ENCODE peak calls at places on chromosomes 2 and 18, in four cellular contexts. J is fibroblast of pulmonary artery, K is B cell, C is BE2C. Y is an unnamed sample.

GRCh38 chr2:66869076-66869475 is 434.2 kb downstream of the MEIS1 start:
- DNase-seq in K (no peak), C (no peak), J (peak; percentile 61), Y (no peak)

GRCh38 chr2:239103125-239104098 is 255.5 kb downstream of the TWIST2 start:
- DNase-seq in J (no peak), K (no peak), C (no peak), Y (no peak)

GRCh38 chr2:185738679-185739472 is at the start of gene FSIP2:
- DNase-seq in C (peak; percentile 3), J (peak; percentile 72), K (peak; percentile 9), Y (peak; percentile 63)

GRCh38 chr2:172836386-172837200 is 100.9 kb downstream of the RAPGEF4 start:
- DNase-seq in C (no peak), J (peak; percentile 92), K (no peak), Y (peak; percentile 50)

GRCh38 chr2:64263315-64263714 is 119.1 kb upstream of the PELI1 start:
- DNase-seq in C (no peak), K (no peak), J (peak; percentile 92), Y (no peak)

GRCh38 chr2:138121769-138122661 is 157.7 kb downstream of the HNMT start:
- DNase-seq in C (no peak), K (no peak), J (no peak), Y (no peak)

GRCh38 chr2:183867206-183867605 is 731.1 kb upstream of the ZNF804A start:
- DNase-seq in C (no peak), J (no peak), K (no peak), Y (no peak)

GRCh38 chr2:10316336-10316735 is 13.6 kb downstream of the HPCAL1 start:
- DNase-seq in C (no peak), K (no peak), J (peak; percentile 42), Y (no peak)

GRCh38 chr2:97742381-97742847 is 29.0 kb downstream of the ZAP70 start:
- DNase-seq in K (no peak), J (no peak), C (no peak), Y (peak; percentile 38)

DNA sequence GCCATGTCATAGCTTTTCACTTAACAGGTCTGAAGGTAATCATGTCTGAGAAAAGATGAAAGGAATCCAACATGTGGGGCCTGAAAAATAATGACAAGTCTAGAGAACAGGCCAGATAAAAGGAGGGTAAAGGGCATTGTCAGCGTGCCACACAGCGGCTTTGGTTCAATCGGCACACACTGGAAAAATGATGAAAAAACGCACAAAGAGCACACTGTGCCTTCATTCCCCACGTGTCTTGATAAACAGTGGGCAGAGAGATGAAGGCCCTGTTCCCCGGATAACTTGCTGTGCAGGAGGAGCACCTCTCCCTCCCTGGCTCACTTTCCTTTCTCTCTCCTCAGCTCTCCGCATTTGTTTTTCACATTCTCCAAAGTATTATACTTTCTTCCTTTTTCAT is 766.3 kb downstream of the TDRD15 start:
- DNase-seq in C (no peak), J (no peak), K (no peak), Y (no peak)
- TF ChIP-seq CTCF in C (no peak), J (no peak), K (no peak), Y (no peak)

GRCh38 chr2:70460333-70460732 is 93.3 kb downstream of the TGFA start:
- DNase-seq in K (no peak), J (no peak), C (no peak), Y (no peak)
- TF ChIP-seq CTCF in K (no peak), J (no peak), C (no peak), Y (no peak)

GRCh38 chr18:52426041-52426440 is 86.0 kb downstream of the DCC start:
- DNase-seq in J (no peak), K (no peak), C (no peak), Y (no peak)

GRCh38 chr18:52426462-52426861 is 86.5 kb downstream of the DCC start:
- DNase-seq in J (no peak), K (no peak), C (no peak), Y (no peak)

GRCh38 chr18:52427521-52428175 is 87.7 kb downstream of the DCC start:
- DNase-seq in K (no peak), C (no peak), J (no peak), Y (no peak)

GRCh38 chr18:52422985-52423601 is 83.1 kb downstream of the DCC start:
- DNase-seq in K (no peak), J (no peak), C (no peak), Y (peak; percentile 4)
- TF ChIP-seq CTCF in K (no peak), J (no peak), C (no peak), Y (peak; percentile 7)

GRCh38 chr18:61893304-61893970 is 630 bp upstream of the RNF152 start:
- DNase-seq in C (peak; percentile 24), J (peak; percentile 52), K (peak; percentile 55), Y (peak; percentile 14)
- TF ChIP-seq CTCF in C (no peak), J (no peak), K (no peak), Y (no peak)

GRCh38 chr18:36757081-36757480 is 71.7 kb downstream of the TPGS2 start:
- DNase-seq in J (peak; percentile 79), C (no peak), K (no peak), Y (peak; percentile 34)
- TF ChIP-seq CTCF in J (peak; percentile 68), C (peak; percentile 61), K (no peak), Y (peak; percentile 25)

DNA sequence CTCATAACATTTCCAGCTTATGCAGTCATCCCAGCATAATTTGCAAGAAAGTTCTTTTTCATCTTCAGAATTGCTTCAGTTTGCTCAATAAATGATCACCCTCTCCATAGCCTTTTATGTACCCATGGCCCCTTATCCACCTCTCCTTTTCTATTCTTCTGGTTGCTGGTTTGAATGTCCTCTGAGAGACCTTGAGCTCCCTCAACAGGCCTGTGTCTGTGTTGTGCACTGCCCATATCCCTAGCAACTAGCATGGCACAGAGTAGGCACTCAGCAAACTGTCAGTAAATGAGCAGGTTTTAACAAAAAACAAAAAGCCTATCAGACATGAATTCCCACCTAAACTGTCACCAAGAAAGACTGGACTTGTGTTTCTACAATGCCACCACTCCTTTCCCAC is 160.5 kb downstream of the AKAIN1 start:
- DNase-seq in K (no peak), C (no peak), J (no peak), Y (no peak)
- TF ChIP-seq CTCF in K (no peak), C (no peak), J (no peak), Y (no peak)

GRCh38 chr18:66727991-66728390 is 124.1 kb upstream of the CDH19 start:
- DNase-seq in C (no peak), J (peak; percentile 55), K (no peak), Y (peak; percentile 51)

GRCh38 chr18:66728951-66729350 is 125.1 kb upstream of the CDH19 start:
- DNase-seq in K (no peak), J (no peak), C (no peak), Y (no peak)

GRCh38 chr18:66722671-66723070 is 118.8 kb upstream of the CDH19 start:
- DNase-seq in J (no peak), K (no peak), C (no peak), Y (no peak)

GRCh38 chr18:66729459-66730239 is 125.8 kb upstream of the CDH19 start:
- DNase-seq in J (peak; percentile 22), C (no peak), K (no peak), Y (no peak)

DNA sequence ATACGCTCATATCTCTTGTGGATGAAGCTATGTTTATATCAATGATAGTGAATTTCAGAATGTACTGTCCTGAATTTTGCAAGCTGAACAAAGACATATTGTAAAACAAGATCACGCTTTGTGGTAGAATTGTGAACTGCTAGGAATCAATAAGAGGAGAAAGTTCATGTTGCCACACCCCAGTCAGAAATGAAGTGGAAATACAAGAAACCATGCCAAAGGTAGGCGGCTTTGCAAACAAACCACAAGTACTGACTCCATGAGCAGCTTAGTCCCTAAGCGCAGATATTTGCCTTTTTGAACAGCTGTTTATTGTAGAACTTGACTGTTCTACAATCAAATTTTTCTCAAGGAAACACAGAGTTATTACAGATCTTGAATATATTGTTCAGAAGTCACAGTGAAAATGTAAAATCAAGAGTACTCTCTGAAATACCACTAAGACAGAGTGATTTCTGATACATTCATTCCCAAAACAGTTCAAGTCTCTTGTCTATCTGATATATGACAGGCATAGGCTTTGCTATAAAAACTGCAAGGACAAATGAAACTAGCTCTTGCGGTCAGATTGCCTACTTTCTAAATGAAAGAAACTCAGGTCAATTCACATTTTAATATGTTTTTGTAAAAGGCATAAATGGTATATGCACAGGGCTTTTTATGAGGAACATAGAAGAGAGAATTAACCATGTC is 120.9 kb upstream of the CDH19 start:
- DNase-seq in J (peak; percentile 31), K (no peak), C (no peak), Y (no peak)
- TF ChIP-seq CTCF in J (no peak), K (no peak), C (no peak), Y (no peak)

DNA sequence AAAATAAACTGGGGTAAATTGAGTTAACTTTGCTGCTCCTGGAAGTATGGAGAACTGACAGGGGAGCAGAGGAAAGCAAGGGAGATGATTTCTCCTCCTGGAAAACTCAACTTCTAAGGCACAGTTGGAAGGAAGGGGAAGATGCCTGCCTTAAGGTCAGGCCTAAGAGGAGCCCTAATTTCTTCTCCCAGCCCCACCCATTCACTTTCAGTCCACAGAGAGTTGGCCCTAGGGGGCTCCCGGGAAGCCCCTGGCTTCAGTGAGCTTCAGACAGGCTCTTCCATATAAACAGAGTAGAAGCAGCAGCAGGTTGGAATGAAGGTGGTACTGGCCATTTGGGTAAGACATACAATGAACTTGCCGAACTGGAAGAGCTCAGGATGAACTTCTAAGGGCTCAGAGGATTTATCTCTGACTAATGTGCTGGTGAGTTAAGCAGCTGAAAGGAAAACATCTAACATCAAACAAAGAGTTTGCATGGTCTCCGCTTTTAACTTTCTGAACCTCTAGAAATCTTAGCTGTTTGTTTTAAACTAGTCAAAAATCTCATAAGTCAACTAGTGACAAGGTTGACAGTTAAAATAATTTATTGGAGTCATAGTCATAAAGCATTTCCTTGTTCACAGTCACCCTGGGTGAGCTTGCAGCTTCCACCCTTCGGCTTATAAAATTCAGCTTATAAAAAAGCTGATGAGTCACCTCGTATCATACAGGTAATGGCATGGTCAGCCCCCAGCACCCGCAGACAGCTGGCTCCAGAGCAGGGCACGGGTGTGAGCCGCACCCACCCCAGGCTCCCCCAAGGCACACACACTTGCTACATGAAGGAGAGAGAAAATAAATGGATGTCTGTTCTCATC is 9.8 kb downstream of the MALL start:
- DNase-seq in C (no peak), K (no peak), J (peak; percentile 40), Y (no peak)
- TF ChIP-seq CTCF in C (no peak), K (no peak), J (no peak), Y (no peak)

Y was measured in NB4.